ENCODE peak calls at places on chromosomes 12 and 14, in four cellular contexts. I, O, K and A are unnamed samples.

GRCh38 chr12:15787801-15788200 is 1.4 kb downstream of the EPS8 start:
- DNase-seq in I (no peak), O (no peak), K (no peak), A (no peak)

GRCh38 chr14:95018845-95019244 is 138.5 kb downstream of the DICER1 start:
- DNase-seq in I (no peak), O (no peak), K (no peak), A (no peak)

GRCh38 chr14:105446971-105447370 is 27.3 kb downstream of the MTA1 start:
- DNase-seq in I (no peak), O (no peak), K (no peak), A (no peak)

GRCh38 chr14:28356819-28357218 is 409.8 kb upstream of the FOXG1 start:
- DNase-seq in I (no peak), O (no peak), K (no peak), A (no peak)

GRCh38 chr12:113586461-113586860 is 114.8 kb upstream of the LHX5 start:
- DNase-seq in I (no peak), O (no peak), K (no peak), A (no peak)

GRCh38 chr12:29149691-29150382 is 759 bp downstream of the FAR2 start:
- DNase-seq in I (no peak), O (no peak), K (no peak), A (peak)

GRCh38 chr14:68535404-68536024 is 257.4 kb downstream of the ZFP36L1 start:
- DNase-seq in I (no peak), O (no peak), K (peak), A (no peak)

GRCh38 chr12:112555621-112556233 is 137.0 kb downstream of the PTPN11 start:
- DNase-seq in I (no peak), O (peak), K (no peak), A (peak)

GRCh38 chr14:69050235-69051184 is 71.4 kb upstream of the ACTN1 start:
- DNase-seq in I (no peak), O (no peak), K (no peak), A (peak)

GRCh38 chr14:87824261-87824660 is 168.7 kb downstream of the GALC start:
- DNase-seq in I (no peak), O (no peak), K (no peak), A (no peak)

GRCh38 chr12:94863286-94863685 is 140.2 kb downstream of the NDUFA12 start:
- DNase-seq in I (no peak), O (no peak), K (no peak), A (no peak)

GRCh38 chr14:52318829-52319604 is 4.9 kb downstream of the PTGER2 start:
- DNase-seq in I (no peak), O (no peak), K (no peak), A (no peak)

GRCh38 chr12:106133136-106134087 is 5.3 kb downstream of the NUAK1 start:
- DNase-seq in I (no peak), O (peak), K (no peak), A (peak)

GRCh38 chr14:99532310-99532709 is 51.1 kb downstream of the CCNK start:
- DNase-seq in I (no peak), O (no peak), K (no peak), A (no peak)

GRCh38 chr14:41830679-41831078 is 224.0 kb downstream of the LRFN5 start:
- DNase-seq in I (no peak), O (no peak), K (no peak), A (peak)

GRCh38 chr14:100539319-100539645 is 47.9 kb downstream of the BEGAIN start:
- DNase-seq in I (no peak), O (no peak), K (no peak), A (no peak)

GRCh38 chr12:90978117-90978770 is 23.3 kb upstream of the CCER1 start:
- DNase-seq in I (peak), O (peak), K (peak), A (peak)

GRCh38 chr12:70876952-70877351 is 43.6 kb downstream of the PTPRR start:
- DNase-seq in I (no peak), O (no peak), K (no peak), A (no peak)

DNA sequence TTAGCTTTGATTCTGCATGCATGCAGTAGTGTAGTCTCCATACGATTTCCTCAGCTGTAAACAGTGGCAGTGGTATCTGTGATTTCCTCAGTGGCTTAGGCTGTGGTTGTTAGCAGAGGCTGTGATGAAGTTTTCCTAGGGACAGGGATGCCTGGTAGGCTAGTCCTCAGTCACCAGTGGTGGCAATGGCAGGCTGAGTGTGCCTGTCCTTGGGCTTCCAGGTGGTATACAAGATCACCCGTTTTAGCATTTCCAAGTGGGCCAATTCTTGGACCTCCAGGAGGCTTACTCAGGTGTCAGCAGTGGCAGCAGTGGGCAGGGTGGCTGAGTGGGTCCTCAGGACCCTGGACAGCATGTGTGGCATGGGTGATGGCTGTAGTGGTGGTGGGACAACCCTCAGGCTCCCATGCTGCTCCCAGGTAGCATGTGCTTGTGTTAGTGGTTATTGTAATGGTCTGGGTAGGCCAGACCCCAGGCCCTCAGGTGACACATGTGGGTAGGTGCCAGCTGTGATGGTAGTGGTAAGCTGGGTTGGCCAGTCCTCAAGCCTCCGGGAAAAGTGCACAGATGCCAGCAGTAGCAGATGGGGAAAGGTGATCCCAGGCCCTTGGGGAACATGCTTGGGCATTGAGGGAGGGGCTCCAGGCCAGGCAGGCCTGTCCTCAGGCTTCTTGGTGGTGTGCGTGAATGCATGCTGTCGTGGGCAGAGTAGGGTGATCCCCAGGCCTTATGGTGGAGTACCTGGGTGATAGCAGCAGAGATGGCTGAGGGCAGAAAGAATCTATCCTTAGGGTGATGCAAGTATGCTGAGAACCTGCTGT is 146.5 kb downstream of the PAPOLA start:
- DNase-seq in I (no peak), O (no peak), K (no peak), A (no peak)
- TF ChIP-seq REST in I (no peak), O (peak), K (peak), A (peak)

DNA sequence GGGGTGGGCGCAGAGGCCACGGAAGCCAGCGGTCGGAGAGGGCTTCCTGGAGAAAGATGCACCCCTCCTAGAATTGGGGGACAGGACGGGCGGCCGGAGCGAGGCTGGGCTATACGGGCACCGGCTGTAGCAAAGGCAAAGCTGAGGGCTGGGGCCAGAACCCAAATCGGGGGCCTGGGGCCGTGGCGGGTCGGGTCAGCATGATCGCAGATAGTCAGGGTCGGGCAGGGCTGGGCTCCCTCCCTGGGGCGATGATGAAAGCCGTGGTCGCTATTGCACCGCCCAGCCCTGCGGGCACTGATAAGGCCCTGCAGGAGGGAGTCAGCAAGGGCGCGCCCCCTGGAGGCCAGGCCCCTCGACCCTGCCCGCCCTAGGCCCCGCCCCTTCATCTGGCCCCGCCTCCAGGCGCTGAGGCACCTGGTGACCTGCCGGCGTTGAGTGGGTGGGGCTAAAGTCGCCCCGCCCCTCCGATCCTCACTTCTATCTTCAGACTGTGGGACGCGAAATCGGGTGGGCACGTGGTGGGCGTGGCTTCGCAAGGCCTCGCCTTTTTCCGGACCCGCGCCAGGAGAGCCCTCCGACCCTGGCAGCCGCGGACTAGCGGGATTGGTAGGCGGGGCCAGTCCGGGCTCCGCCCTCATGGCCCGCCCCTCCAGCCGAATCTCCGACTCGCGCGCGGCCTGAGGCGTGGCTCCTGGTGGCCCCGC is 421 bp upstream of the SH2B3 start:
- DNase-seq in I (peak), O (peak), K (peak), A (peak)
- TF ChIP-seq REST in I (no peak), O (no peak), K (no peak), A (no peak)

GRCh38 chr12:28127455-28127854 is 62.8 kb upstream of the CCDC91 start:
- DNase-seq in I (no peak), O (no peak), K (no peak), A (no peak)

GRCh38 chr12:28121433-28121832 is 68.8 kb upstream of the CCDC91 start:
- DNase-seq in I (no peak), O (no peak), K (no peak), A (no peak)

GRCh38 chr12:28122756-28123155 is 67.5 kb upstream of the CCDC91 start:
- DNase-seq in I (no peak), O (no peak), K (no peak), A (peak)

GRCh38 chr12:28121899-28122655 is 68.2 kb upstream of the CCDC91 start:
- DNase-seq in I (no peak), O (no peak), K (no peak), A (no peak)
- TF ChIP-seq REST in I (no peak), O (no peak), K (no peak), A (no peak)

DNA sequence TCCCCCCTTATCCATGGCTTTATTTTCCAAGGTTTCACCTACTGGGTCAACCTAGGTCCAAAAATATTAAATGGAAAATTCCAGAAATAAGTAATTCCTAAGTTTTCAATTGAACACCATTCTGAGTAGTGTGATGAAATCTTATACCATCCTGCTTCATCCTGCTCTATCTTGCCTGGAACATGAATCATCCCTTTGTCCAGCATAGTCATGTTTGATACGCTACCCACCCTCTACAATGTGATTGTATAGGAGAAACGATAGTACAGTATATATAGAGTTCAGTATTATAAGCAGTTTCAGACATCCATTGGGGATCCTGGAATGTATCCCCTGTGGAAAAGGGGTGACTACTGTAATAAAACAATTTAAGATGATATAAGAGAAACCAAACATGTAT is 62.2 kb downstream of the IFNG start:
- DNase-seq in I (no peak), O (no peak), K (no peak), A (no peak)
- TF ChIP-seq REST in I (no peak), O (no peak), K (no peak), A (no peak)

DNA sequence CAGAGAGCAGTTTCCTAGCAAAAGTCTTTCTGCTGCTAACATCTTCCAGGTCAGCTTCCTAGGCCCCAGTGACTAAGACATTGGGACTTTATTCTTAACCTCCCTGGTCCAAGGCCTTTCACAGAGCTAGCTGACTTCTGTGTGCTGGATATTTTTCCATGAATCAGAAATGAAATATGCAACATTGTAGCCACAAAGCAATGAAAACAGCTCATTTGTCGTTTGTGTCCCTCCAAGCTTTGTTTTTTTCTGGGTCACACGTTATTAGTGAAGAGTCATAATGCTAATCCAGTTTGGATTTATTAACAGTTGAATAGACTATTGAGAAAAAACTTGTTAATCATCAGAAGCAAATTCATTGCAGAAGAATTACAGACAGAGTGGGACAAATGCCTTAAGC is 82.4 kb downstream of the ARF6 start:
- DNase-seq in I (no peak), O (no peak), K (peak), A (no peak)
- TF ChIP-seq REST in I (no peak), O (no peak), K (no peak), A (no peak)

DNA sequence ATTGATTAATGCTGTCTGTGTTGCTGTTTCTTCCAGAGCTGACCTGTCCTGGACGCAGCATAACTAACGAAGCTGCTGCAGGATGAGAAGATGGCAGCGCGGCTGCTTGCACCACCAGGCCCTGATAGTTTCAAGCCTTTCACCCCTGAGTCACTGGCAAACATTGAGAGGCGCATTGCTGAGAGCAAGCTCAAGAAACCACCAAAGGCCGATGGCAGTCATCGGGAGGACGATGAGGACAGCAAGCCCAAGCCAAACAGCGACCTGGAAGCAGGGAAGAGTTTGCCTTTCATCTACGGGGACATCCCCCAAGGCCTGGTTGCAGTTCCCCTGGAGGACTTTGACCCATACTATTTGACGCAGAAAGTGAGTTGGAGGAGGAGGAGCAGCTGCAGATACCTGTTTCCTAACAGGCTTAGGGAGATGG is 71.7 kb downstream of the SCN8A start:
- DNase-seq in I (no peak), O (no peak), K (no peak), A (no peak)
- TF ChIP-seq REST in I (no peak), O (no peak), K (no peak), A (no peak)

DNA sequence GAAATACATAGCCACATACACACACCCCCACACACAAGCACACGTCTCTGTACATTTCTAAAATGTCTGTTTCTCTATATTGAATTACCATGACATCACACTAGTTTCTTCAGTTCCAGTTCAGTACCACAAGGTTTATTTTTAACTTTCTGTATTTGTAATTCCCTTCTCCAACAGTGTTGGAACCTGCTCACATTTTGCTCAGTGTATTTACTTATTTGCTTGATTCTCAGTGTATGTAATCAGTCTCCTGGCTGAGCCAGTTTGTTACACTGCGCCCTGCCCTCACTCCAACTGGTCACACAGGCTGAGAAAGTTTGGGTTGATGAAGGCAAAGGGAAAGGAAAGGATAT is 67.1 kb downstream of the MON2 start:
- DNase-seq in I (no peak), O (no peak), K (no peak), A (no peak)
- TF ChIP-seq REST in I (no peak), O (no peak), K (no peak), A (no peak)